ENCODE peak calls at places on chromosomes 11 and 22, in eight cellular contexts. V, P, J, U, H, I, E and N are unnamed samples.

GRCh38 chr11:73551697-73552096 is 46.2 kb downstream of the FAM168A start:
- DNase-seq in V (no peak), P (no peak), J (no peak), U (no peak), H (no peak), I (no peak), E (no peak), N (no peak)

GRCh38 chr11:27795955-27796861 is 96.0 kb upstream of the BDNF start:
- DNase-seq in V (peak; percentile 12), P (no peak), J (no peak), U (no peak), H (no peak), I (no peak), E (no peak), N (no peak)

GRCh38 chr11:117096140-117096972 is 1.9 kb downstream of the SIK3 start:
- DNase-seq in V (no peak), P (no peak), J (no peak), U (no peak), H (peak; percentile 44), I (peak; percentile 67), E (no peak), N (no peak)

GRCh38 chr11:17604201-17604912 is 57.3 kb downstream of the OTOG start:
- DNase-seq in V (no peak), P (no peak), J (no peak), U (no peak), H (no peak), I (no peak), E (no peak), N (no peak)

GRCh38 chr11:80165763-80166162 is 724.9 kb upstream of the TENM4 start:
- DNase-seq in V (no peak), P (no peak), J (no peak), U (no peak), H (no peak), I (no peak), E (no peak), N (no peak)

GRCh38 chr11:97722065-97722464 is 1298.7 kb upstream of the CNTN5 start:
- DNase-seq in V (no peak), P (no peak), J (no peak), U (no peak), H (peak; percentile 44), I (no peak), E (no peak), N (peak; percentile 29)

GRCh38 chr11:1406571-1407485 is 17.1 kb downstream of the BRSK2 start:
- DNase-seq in V (no peak), P (no peak), J (no peak), U (no peak), H (no peak), I (no peak), E (no peak), N (no peak)

GRCh38 chr11:10443721-10444120 is 11.3 kb upstream of the AMPD3 start:
- DNase-seq in V (no peak), P (no peak), J (no peak), U (no peak), H (no peak), I (no peak), E (no peak), N (no peak)

GRCh38 chr22:26805131-26805530 is 147.7 kb downstream of the MIAT start:
- DNase-seq in V (no peak), P (no peak), J (no peak), U (no peak), H (no peak), I (no peak), E (no peak), N (no peak)